ENCODE peak calls at places on chromosomes 6 and 20, in four cellular contexts. One of them, this sample, is unnamed.

GRCh38 chr6:25945175-25945574 is 14.7 kb upstream of the SLC17A2 start:
- DNase-seq in stimulated activated CD8-positive, alpha-beta memory T cell treated with anti-CD3 and anti-CD28 coated beads, Interleukin-12 subunit alpha, Interleukin-12 subunit beta, amount 100 ng/mL, for 4 hours: no peak
- DNase-seq in NCI-H460: no peak
- DNase-seq in endodermal cell: no peak
- DNase-seq in this sample: no peak

GRCh38 chr20:51354769-51355319 is 187.7 kb downstream of the NFATC2 start:
- DNase-seq in endodermal cell: no peak
- DNase-seq in stimulated activated CD8-positive, alpha-beta memory T cell treated with anti-CD3 and anti-CD28 coated beads, Interleukin-12 subunit alpha, Interleukin-12 subunit beta, amount 100 ng/mL, for 4 hours: no peak
- DNase-seq in NCI-H460: no peak
- DNase-seq in this sample: no peak

GRCh38 chr20:43409041-43409913 is 48.4 kb upstream of the SRSF6 start:
- DNase-seq in endodermal cell: peak; percentile 78
- DNase-seq in stimulated activated CD8-positive, alpha-beta memory T cell treated with anti-CD3 and anti-CD28 coated beads, Interleukin-12 subunit alpha, Interleukin-12 subunit beta, amount 100 ng/mL, for 4 hours: no peak
- DNase-seq in NCI-H460: peak; percentile 15
- DNase-seq in this sample: no peak

GRCh38 chr6:16841241-16841640 is 80.0 kb upstream of the ATXN1 start:
- DNase-seq in endodermal cell: no peak
- DNase-seq in NCI-H460: no peak
- DNase-seq in stimulated activated CD8-positive, alpha-beta memory T cell treated with anti-CD3 and anti-CD28 coated beads, Interleukin-12 subunit alpha, Interleukin-12 subunit beta, amount 100 ng/mL, for 4 hours: no peak
- DNase-seq in this sample: no peak

GRCh38 chr20:21125072-21125848 is 622 bp upstream of the KIZ start:
- DNase-seq in NCI-H460: peak; percentile 57
- DNase-seq in endodermal cell: no peak
- DNase-seq in stimulated activated CD8-positive, alpha-beta memory T cell treated with anti-CD3 and anti-CD28 coated beads, Interleukin-12 subunit alpha, Interleukin-12 subunit beta, amount 100 ng/mL, for 4 hours: no peak
- DNase-seq in this sample: no peak

GRCh38 chr6:6508603-6509002 is 79.9 kb upstream of the LY86 start:
- DNase-seq in endodermal cell: no peak
- DNase-seq in NCI-H460: no peak
- DNase-seq in stimulated activated CD8-positive, alpha-beta memory T cell treated with anti-CD3 and anti-CD28 coated beads, Interleukin-12 subunit alpha, Interleukin-12 subunit beta, amount 100 ng/mL, for 4 hours: no peak
- DNase-seq in this sample: no peak

GRCh38 chr6:130223508-130223907 is 757 bp upstream of the SAMD3 start:
- DNase-seq in endodermal cell: no peak
- DNase-seq in NCI-H460: no peak
- DNase-seq in stimulated activated CD8-positive, alpha-beta memory T cell treated with anti-CD3 and anti-CD28 coated beads, Interleukin-12 subunit alpha, Interleukin-12 subunit beta, amount 100 ng/mL, for 4 hours: peak; percentile 31
- DNase-seq in this sample: no peak

GRCh38 chr6:19472168-19472567 is 365.0 kb upstream of the ID4 start:
- DNase-seq in stimulated activated CD8-positive, alpha-beta memory T cell treated with anti-CD3 and anti-CD28 coated beads, Interleukin-12 subunit alpha, Interleukin-12 subunit beta, amount 100 ng/mL, for 4 hours: no peak
- DNase-seq in NCI-H460: no peak
- DNase-seq in endodermal cell: no peak
- DNase-seq in this sample: no peak

GRCh38 chr6:139888691-139889122 is 514.3 kb upstream of the CITED2 start:
- DNase-seq in NCI-H460: no peak
- DNase-seq in stimulated activated CD8-positive, alpha-beta memory T cell treated with anti-CD3 and anti-CD28 coated beads, Interleukin-12 subunit alpha, Interleukin-12 subunit beta, amount 100 ng/mL, for 4 hours: no peak
- DNase-seq in endodermal cell: peak; percentile 87
- DNase-seq in this sample: no peak

GRCh38 chr20:13322198-13322597 is 101.1 kb downstream of the ISM1 start:
- DNase-seq in stimulated activated CD8-positive, alpha-beta memory T cell treated with anti-CD3 and anti-CD28 coated beads, Interleukin-12 subunit alpha, Interleukin-12 subunit beta, amount 100 ng/mL, for 4 hours: no peak
- DNase-seq in endodermal cell: no peak
- DNase-seq in NCI-H460: no peak
- DNase-seq in this sample: no peak

GRCh38 chr20:31566658-31567379 is 38.3 kb upstream of the ID1 start:
- DNase-seq in NCI-H460: no peak
- DNase-seq in stimulated activated CD8-positive, alpha-beta memory T cell treated with anti-CD3 and anti-CD28 coated beads, Interleukin-12 subunit alpha, Interleukin-12 subunit beta, amount 100 ng/mL, for 4 hours: peak; percentile 27
- DNase-seq in endodermal cell: peak; percentile 80
- DNase-seq in this sample: no peak

GRCh38 chr6:2554651-2555050 is 196.1 kb downstream of the MYLK4 start:
- DNase-seq in endodermal cell: no peak
- DNase-seq in stimulated activated CD8-positive, alpha-beta memory T cell treated with anti-CD3 and anti-CD28 coated beads, Interleukin-12 subunit alpha, Interleukin-12 subunit beta, amount 100 ng/mL, for 4 hours: no peak
- DNase-seq in NCI-H460: no peak
- DNase-seq in this sample: no peak

GRCh38 chr6:25449774-25450173 is 170.6 kb downstream of the CARMIL1 start:
- DNase-seq in stimulated activated CD8-positive, alpha-beta memory T cell treated with anti-CD3 and anti-CD28 coated beads, Interleukin-12 subunit alpha, Interleukin-12 subunit beta, amount 100 ng/mL, for 4 hours: no peak
- DNase-seq in NCI-H460: no peak
- DNase-seq in endodermal cell: peak; percentile 82
- DNase-seq in this sample: no peak

GRCh38 chr6:158411998-158412397 is 99.7 kb downstream of the TULP4 start:
- DNase-seq in endodermal cell: no peak
- DNase-seq in NCI-H460: no peak
- DNase-seq in stimulated activated CD8-positive, alpha-beta memory T cell treated with anti-CD3 and anti-CD28 coated beads, Interleukin-12 subunit alpha, Interleukin-12 subunit beta, amount 100 ng/mL, for 4 hours: no peak
- DNase-seq in this sample: no peak

GRCh38 chr6:14665827-14666724 is 548.5 kb downstream of the CD83 start:
- DNase-seq in endodermal cell: no peak
- DNase-seq in NCI-H460: no peak
- DNase-seq in stimulated activated CD8-positive, alpha-beta memory T cell treated with anti-CD3 and anti-CD28 coated beads, Interleukin-12 subunit alpha, Interleukin-12 subunit beta, amount 100 ng/mL, for 4 hours: no peak
- DNase-seq in this sample: peak; percentile 76

GRCh38 chr20:57293998-57294397 is 27.6 kb upstream of the BMP7 start:
- DNase-seq in endodermal cell: peak; percentile 56
- DNase-seq in stimulated activated CD8-positive, alpha-beta memory T cell treated with anti-CD3 and anti-CD28 coated beads, Interleukin-12 subunit alpha, Interleukin-12 subunit beta, amount 100 ng/mL, for 4 hours: no peak
- DNase-seq in NCI-H460: no peak
- DNase-seq in this sample: no peak

GRCh38 chr6:45470131-45470738 is 92.5 kb upstream of the SUPT3H start:
- DNase-seq in NCI-H460: no peak
- DNase-seq in stimulated activated CD8-positive, alpha-beta memory T cell treated with anti-CD3 and anti-CD28 coated beads, Interleukin-12 subunit alpha, Interleukin-12 subunit beta, amount 100 ng/mL, for 4 hours: no peak
- DNase-seq in endodermal cell: no peak
- DNase-seq in this sample: no peak

GRCh38 chr20:49540232-49540620 is 27.7 kb downstream of the PTGIS start:
- DNase-seq in stimulated activated CD8-positive, alpha-beta memory T cell treated with anti-CD3 and anti-CD28 coated beads, Interleukin-12 subunit alpha, Interleukin-12 subunit beta, amount 100 ng/mL, for 4 hours: no peak
- DNase-seq in NCI-H460: no peak
- DNase-seq in endodermal cell: no peak
- DNase-seq in this sample: no peak

GRCh38 chr6:137863126-137863996 is 3.7 kb upstream of the TNFAIP3 start:
- DNase-seq in endodermal cell: no peak
- DNase-seq in NCI-H460: no peak
- DNase-seq in stimulated activated CD8-positive, alpha-beta memory T cell treated with anti-CD3 and anti-CD28 coated beads, Interleukin-12 subunit alpha, Interleukin-12 subunit beta, amount 100 ng/mL, for 4 hours: no peak
- DNase-seq in this sample: no peak

GRCh38 chr6:168501561-168501960 is 60.6 kb downstream of the SMOC2 start:
- DNase-seq in NCI-H460: no peak
- DNase-seq in stimulated activated CD8-positive, alpha-beta memory T cell treated with anti-CD3 and anti-CD28 coated beads, Interleukin-12 subunit alpha, Interleukin-12 subunit beta, amount 100 ng/mL, for 4 hours: no peak
- DNase-seq in endodermal cell: no peak
- DNase-seq in this sample: no peak

GRCh38 chr6:3088853-3089445 is 20.7 kb downstream of the RIPK1 start:
- DNase-seq in endodermal cell: no peak
- DNase-seq in stimulated activated CD8-positive, alpha-beta memory T cell treated with anti-CD3 and anti-CD28 coated beads, Interleukin-12 subunit alpha, Interleukin-12 subunit beta, amount 100 ng/mL, for 4 hours: no peak
- DNase-seq in NCI-H460: no peak
- DNase-seq in this sample: no peak

This sample was measured in left lung.